ENCODE peak calls at places on chromosomes 1 and 21, in four cellular contexts. D is Peyer's patch, M is EH, T is AG08395. E is an unnamed sample.

GRCh38 chr1:166895766-166896165 is 19.7 kb upstream of the TADA1 start:
- DNase-seq in D (no peak), M (no peak), T (no peak), E (no peak)

GRCh38 chr1:19976317-19977003 is 3.0 kb downstream of the PLA2G2A start:
- DNase-seq in D (no peak), M (no peak), T (no peak), E (no peak)

GRCh38 chr1:204227351-204227750 is 13.6 kb upstream of the GOLT1A start:
- DNase-seq in D (peak), M (no peak), T (no peak), E (no peak)

GRCh38 chr1:193542668-193543067 is 356.3 kb upstream of the B3GALT2 start:
- DNase-seq in D (no peak), M (peak), T (no peak), E (no peak)

GRCh38 chr1:161487483-161487827 is 17.8 kb upstream of the FCGR2A start:
- DNase-seq in D (no peak), M (peak), T (peak), E (no peak)

GRCh38 chr1:101203812-101204540 is 32.8 kb upstream of the S1PR1 start:
- DNase-seq in D (no peak), M (peak), T (peak), E (no peak)

GRCh38 chr1:169601096-169601881 is 15.0 kb upstream of the F5 start:
- DNase-seq in D (no peak), M (peak), T (peak), E (no peak)

GRCh38 chr21:34029724-34030528 is 43.5 kb upstream of the MRPS6 start:
- DNase-seq in D (peak), M (peak), T (peak), E (no peak)

GRCh38 chr1:26110731-26111529 is 694 bp upstream of the PDIK1L start:
- DNase-seq in D (peak), M (peak), T (peak), E (peak)

GRCh38 chr1:50350868-50351267 is 72.4 kb downstream of the DMRTA2 start:
- DNase-seq in D (no peak), M (no peak), T (no peak), E (no peak)

GRCh38 chr1:246748867-246749266 is 24.7 kb downstream of the SCCPDH start:
- DNase-seq in D (no peak), M (peak), T (no peak), E (no peak)

GRCh38 chr1:154812911-154813816 is 56.9 kb downstream of the KCNN3 start:
- DNase-seq in D (no peak), M (peak), T (no peak), E (no peak)

GRCh38 chr1:200670215-200671118 is 760 bp upstream of the DDX59 start:
- DNase-seq in D (peak), M (no peak), T (peak), E (peak)

GRCh38 chr1:29839726-29840125 is 603.4 kb downstream of the PTPRU start:
- DNase-seq in D (no peak), M (no peak), T (no peak), E (no peak)

GRCh38 chr1:172005856-172006255 is 164.6 kb downstream of the DNM3 start:
- DNase-seq in D (no peak), M (peak), T (peak), E (no peak)

GRCh38 chr1:2631136-2632050 is 1.4 kb downstream of the MMEL1 start:
- DNase-seq in D (peak), M (no peak), T (no peak), E (no peak)

GRCh38 chr1:13763991-13764390 is 64.0 kb downstream of the PRDM2 start:
- DNase-seq in D (no peak), M (no peak), T (no peak), E (no peak)

GRCh38 chr1:24541711-24542346 is 14.1 kb upstream of the NCMAP start:
- DNase-seq in D (peak), M (no peak), T (no peak), E (no peak)

GRCh38 chr1:14615539-14616218 is 17.2 kb downstream of the KAZN start:
- DNase-seq in D (no peak), M (no peak), T (no peak), E (no peak)

GRCh38 chr1:3453891-3454810 is at the start of gene ARHGEF16:
- DNase-seq in D (peak), M (peak), T (peak), E (peak)

GRCh38 chr1:2554621-2555387 is 1.4 kb upstream of the TNFRSF14 start:
- DNase-seq in D (peak), M (peak), T (no peak), E (no peak)

GRCh38 chr1:208809876-208810275 is 565.7 kb upstream of the PLXNA2 start:
- DNase-seq in D (no peak), M (no peak), T (no peak), E (no peak)

GRCh38 chr21:42146251-42146805 is 72.6 kb upstream of the ABCG1 start:
- DNase-seq in D (peak), M (no peak), T (no peak), E (no peak)

GRCh38 chr1:242828828-242829227 is 304.3 kb upstream of the PLD5 start:
- DNase-seq in D (no peak), M (no peak), T (no peak), E (no peak)

GRCh38 chr21:34770581-34770980 is 101.8 kb downstream of the CLIC6 start:
- DNase-seq in D (no peak), M (peak), T (no peak), E (no peak)

E was measured in NCI-H1048.